ENCODE peak calls at places on chromosomes 16 and 17, in eight cellular contexts. L is uterus, S is A549, K is esophagus muscularis mucosa, N is heart left ventricle, D is stomach, A is prostate gland, F is Peyer's patch. O is an unnamed sample.

GRCh38 chr16:17828012-17828411 is 357.3 kb upstream of the XYLT1 start:
- DNase-seq in L (no peak), S (no peak), D (no peak), K (no peak), N (no peak), F (no peak), A (no peak), O (peak)

GRCh38 chr16:88653101-88653500 is 2.2 kb upstream of the CYBA start:
- DNase-seq in D (no peak), L (no peak), A (no peak), S (no peak), K (no peak), N (no peak), F (no peak), O (no peak)

GRCh38 chr16:1981398-1981836 is at the start of gene NOXO1:
- DNase-seq in L (no peak), N (no peak), K (no peak), F (no peak), D (no peak), S (no peak), A (no peak), O (no peak)

GRCh38 chr16:89495121-89495520 is 4.8 kb upstream of the ANKRD11 start:
- DNase-seq in A (no peak), S (no peak), K (no peak), D (no peak), L (no peak), N (no peak), F (no peak), O (no peak)

GRCh38 chr17:80409626-80410025 is 5.3 kb upstream of the ENDOV start:
- DNase-seq in N (no peak), K (no peak), D (no peak), S (no peak), L (no peak), F (no peak), A (no peak), O (no peak)

GRCh38 chr17:81456798-81457197 is 55.8 kb downstream of the ACTG1 start:
- DNase-seq in D (no peak), K (no peak), S (no peak), F (no peak), A (no peak), L (no peak), N (no peak), O (no peak)

GRCh38 chr17:72192409-72193192 is 71.8 kb downstream of the SOX9 start:
- DNase-seq in D (no peak), A (no peak), K (no peak), L (no peak), F (no peak), S (no peak), N (peak), O (no peak)

GRCh38 chr16:2194166-2194834 is 2.1 kb downstream of the CASKIN1 start:
- DNase-seq in F (no peak), L (peak), N (no peak), A (no peak), K (no peak), D (no peak), S (peak), O (no peak)

GRCh38 chr16:67412294-67412693 is 4.0 kb downstream of the ZDHHC1 start:
- DNase-seq in N (no peak), L (no peak), F (no peak), A (no peak), K (no peak), S (no peak), D (no peak), O (no peak)

GRCh38 chr16:280552-280951 is at the start of gene ARHGDIG:
- DNase-seq in A (no peak), D (no peak), N (no peak), K (no peak), S (no peak), F (no peak), L (no peak), O (no peak)

GRCh38 chr17:30905742-30906100 is 317 bp downstream of the TEFM start:
- DNase-seq in D (no peak), L (no peak), K (no peak), N (no peak), S (peak), F (no peak), A (no peak), O (peak)

GRCh38 chr17:45581860-45582259 is 91.3 kb upstream of the PLEKHM1 start:
- DNase-seq in S (no peak), K (no peak), D (no peak), F (no peak), A (no peak), N (no peak), L (no peak), O (no peak)

GRCh38 chr16:23182206-23182674 is 305 bp upstream of the SCNN1G start:
- DNase-seq in L (peak), D (peak), S (peak), A (peak), N (peak), F (peak), K (no peak), O (peak)

GRCh38 chr17:64001763-64002529 is 3.8 kb downstream of the PRR29 start:
- DNase-seq in K (no peak), S (no peak), F (peak), A (no peak), N (peak), D (no peak), L (peak), O (no peak)

GRCh38 chr17:63999680-64000531 is 1.8 kb downstream of the PRR29 start:
- DNase-seq in K (no peak), N (no peak), D (no peak), A (no peak), S (no peak), L (peak), F (peak), O (no peak)

GRCh38 chr17:63998721-63999679 is 849 bp downstream of the PRR29 start:
- DNase-seq in F (peak), D (no peak), A (no peak), S (no peak), K (no peak), L (peak), N (no peak), O (no peak)

GRCh38 chr17:64002658-64003525 is 4.7 kb downstream of the PRR29 start:
- DNase-seq in F (peak), S (no peak), L (peak), K (no peak), D (no peak), A (no peak), N (no peak), O (no peak)

DNA sequence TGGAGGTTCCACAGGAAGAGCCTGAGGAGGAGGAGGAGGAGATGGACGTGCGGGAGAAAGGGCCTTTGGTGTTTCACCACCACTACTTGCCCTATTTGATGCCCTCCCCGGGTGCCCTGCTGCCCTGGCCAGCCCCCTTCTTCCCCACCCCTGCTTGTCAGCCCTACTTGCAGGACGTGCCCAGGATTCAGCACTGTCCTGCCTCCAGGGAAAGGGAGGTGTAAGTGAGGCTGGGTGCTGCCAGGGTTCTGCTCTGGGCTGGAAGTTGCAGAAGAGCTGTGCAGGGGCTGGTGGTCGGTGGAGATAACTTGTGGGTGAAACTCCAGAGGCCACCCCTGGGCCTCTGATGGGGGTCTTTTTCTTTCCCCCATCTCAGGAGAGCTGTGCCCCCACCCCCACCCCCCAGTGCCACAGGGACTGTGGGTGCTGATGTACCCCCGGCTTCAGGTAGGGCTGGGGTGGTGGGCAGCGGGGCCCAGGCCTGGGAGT is 3.0 kb downstream of the PRR29 start:
- DNase-seq in L (peak), K (no peak), N (no peak), A (no peak), S (no peak), D (peak), F (peak), O (no peak)
- TF ChIP-seq POLR2A in L (no peak), K (no peak), N (no peak), A (no peak), S (no peak), D (no peak), F (no peak), O (no peak)

GRCh38 chr17:7259555-7259889 is 2.8 kb downstream of the CLDN7 start:
- DNase-seq in N (no peak), L (no peak), A (no peak), K (no peak), S (no peak), D (no peak), F (no peak), O (no peak)
- TF ChIP-seq POLR2A in N (no peak), L (no peak), A (no peak), K (no peak), S (no peak), D (no peak), F (no peak), O (no peak)

DNA sequence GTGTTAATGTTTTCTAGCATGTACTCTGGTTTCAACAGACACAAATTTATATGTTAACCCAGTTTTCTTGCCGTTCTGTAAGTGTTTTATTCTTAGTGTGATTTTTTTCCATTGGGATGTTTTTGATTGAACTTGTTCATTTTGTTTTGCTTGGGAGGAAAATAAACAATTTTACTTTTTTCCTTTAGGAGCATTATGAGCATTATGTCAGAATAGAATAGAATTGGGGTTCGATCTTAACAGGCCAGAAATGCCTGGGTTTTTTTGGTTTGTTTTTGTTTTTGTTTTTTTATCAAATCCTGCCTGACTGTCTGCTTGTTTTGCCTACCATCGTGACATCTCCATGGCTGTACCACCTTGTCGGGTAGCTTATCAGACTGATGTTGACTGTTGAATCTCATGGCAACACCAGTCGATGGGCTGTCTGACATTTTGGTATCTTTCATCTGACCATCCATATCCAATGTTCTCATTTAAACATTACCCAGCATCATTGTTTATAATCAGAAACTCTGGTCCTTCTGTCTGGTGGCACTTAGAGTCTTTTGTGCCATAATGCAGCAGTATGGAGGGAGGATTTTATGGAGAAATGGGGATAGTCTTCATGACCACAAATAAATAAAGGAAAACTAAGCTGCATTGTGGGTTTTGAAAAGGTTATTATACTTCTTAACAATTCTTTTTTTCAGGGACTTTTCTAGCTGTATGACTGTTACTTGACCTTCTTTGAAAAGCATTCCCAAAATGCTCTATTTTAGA is 51.7 kb downstream of the TUBD1 start:
- DNase-seq in F (peak), D (no peak), K (no peak), N (no peak), L (no peak), S (no peak), A (no peak), O (peak)
- TF ChIP-seq POLR2A in F (no peak), D (peak), K (no peak), N (no peak), L (no peak), S (no peak), A (no peak), O (peak)

GRCh38 chr17:58330544-58330996 is 2.0 kb upstream of the TSPOAP1 start:
- DNase-seq in S (no peak), L (no peak), F (no peak), A (no peak), K (no peak), D (no peak), N (no peak), O (peak)
- TF ChIP-seq POLR2A in S (no peak), L (no peak), F (no peak), A (no peak), K (no peak), D (no peak), N (no peak), O (no peak)

GRCh38 chr16:27366687-27367462 is 35.1 kb upstream of the IL21R start:
- DNase-seq in D (no peak), L (no peak), F (no peak), K (no peak), S (no peak), A (no peak), N (no peak), O (peak)

GRCh38 chr16:27365142-27366089 is 36.6 kb upstream of the IL21R start:
- DNase-seq in A (no peak), F (no peak), N (no peak), K (no peak), S (no peak), D (no peak), L (no peak), O (no peak)

GRCh38 chr16:27369806-27370205 is 32.2 kb upstream of the IL21R start:
- DNase-seq in L (no peak), F (peak), S (no peak), A (no peak), D (no peak), K (no peak), N (no peak), O (no peak)

GRCh38 chr16:27368358-27368722 is 33.6 kb upstream of the IL21R start:
- DNase-seq in F (no peak), K (no peak), S (no peak), N (no peak), L (no peak), D (no peak), A (no peak), O (no peak)

DNA sequence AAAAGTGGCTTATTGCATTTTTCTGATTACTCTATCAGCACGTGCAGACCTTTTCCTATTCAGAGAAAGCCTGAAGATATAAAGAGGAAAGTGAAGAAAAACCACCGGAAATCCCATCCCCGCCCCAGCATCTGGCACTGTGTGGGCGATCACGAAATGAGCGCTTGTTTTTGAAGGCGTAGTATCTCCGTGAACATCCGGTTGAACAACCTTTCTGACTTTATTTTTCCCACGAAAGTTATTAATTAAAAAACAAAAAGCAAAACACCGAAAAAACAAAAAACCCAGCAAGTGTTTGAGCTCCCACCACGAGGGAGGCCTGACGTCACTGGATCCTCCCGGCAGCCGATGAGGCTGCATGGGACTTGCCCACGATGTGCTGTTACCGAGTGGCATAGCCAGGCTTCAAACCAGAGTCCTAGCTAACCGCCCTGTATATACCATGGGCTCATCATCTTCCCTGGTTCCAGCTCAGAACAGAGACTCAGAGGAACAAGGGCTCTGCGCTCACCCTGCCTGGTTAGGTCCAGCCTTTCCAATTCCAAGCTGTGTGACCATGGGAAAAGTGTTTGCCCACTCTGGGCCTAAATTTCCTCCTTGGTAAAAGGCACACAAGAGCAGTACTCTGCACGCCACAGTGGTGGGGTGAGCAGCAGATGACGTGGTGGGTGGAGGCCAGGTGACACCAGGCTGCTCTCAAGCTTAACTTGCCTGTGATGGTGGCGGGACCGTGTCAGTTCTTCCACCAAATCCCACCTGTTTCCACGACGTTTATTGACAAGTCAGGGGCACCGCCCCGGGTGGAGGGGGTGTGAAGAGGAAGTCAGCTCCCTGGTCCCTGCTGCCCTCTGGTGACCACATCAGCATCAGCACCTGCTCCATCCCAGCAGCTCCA is 34.3 kb upstream of the IL21R start:
- DNase-seq in F (peak), K (peak), D (peak), N (peak), S (peak), A (peak), L (peak), O (peak)
- TF ChIP-seq POLR2A in F (no peak), K (no peak), D (no peak), N (no peak), S (no peak), A (no peak), L (no peak), O (no peak)

GRCh38 chr17:55687037-55687436 is 35.6 kb downstream of the TMEM100 start:
- DNase-seq in K (no peak), D (no peak), A (no peak), F (no peak), L (no peak), S (no peak), N (no peak), O (no peak)

GRCh38 chr17:55691666-55692065 is 31.0 kb downstream of the TMEM100 start:
- DNase-seq in L (no peak), N (no peak), A (no peak), S (no peak), F (no peak), D (no peak), K (no peak), O (no peak)

GRCh38 chr17:55689672-55690071 is 33.0 kb downstream of the TMEM100 start:
- DNase-seq in F (no peak), S (no peak), K (no peak), N (no peak), L (no peak), D (no peak), A (no peak), O (no peak)

GRCh38 chr17:55690105-55690508 is 32.6 kb downstream of the TMEM100 start:
- DNase-seq in L (no peak), K (no peak), F (no peak), N (no peak), D (no peak), A (no peak), S (no peak), O (no peak)

GRCh38 chr17:55688057-55688456 is 34.6 kb downstream of the TMEM100 start:
- DNase-seq in D (no peak), L (no peak), K (no peak), N (no peak), S (no peak), A (no peak), F (no peak), O (no peak)
- TF ChIP-seq POLR2A in D (no peak), L (no peak), K (no peak), N (no peak), S (no peak), A (no peak), F (no peak), O (no peak)

DNA sequence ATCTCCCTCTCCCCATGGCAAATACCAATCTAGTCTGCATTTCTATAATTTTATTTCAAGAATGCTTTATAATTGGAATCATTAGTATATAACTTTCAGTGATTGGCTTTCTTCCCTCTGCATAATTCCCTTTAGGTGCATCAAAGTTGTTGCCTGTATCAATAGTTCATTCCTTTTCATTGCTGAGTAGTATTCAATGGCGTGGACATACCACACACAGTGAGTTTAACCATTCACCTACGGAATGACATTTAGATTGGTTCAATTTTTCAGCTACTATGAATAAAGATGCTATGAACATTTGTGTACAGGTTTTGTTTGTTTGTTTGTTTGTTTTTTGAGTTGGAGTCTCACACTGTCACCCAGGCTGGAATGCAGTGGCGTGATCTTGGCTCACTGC is 9.7 kb downstream of the OTOA start:
- DNase-seq in L (no peak), F (no peak), S (no peak), D (no peak), K (no peak), A (no peak), N (no peak), O (no peak)
- TF ChIP-seq POLR2A in L (no peak), F (no peak), S (no peak), D (no peak), K (no peak), A (no peak), N (no peak), O (no peak)